ENCODE peak calls at places on chromosome 18, in nine cellular contexts. One of them, this sample, is unnamed.

GRCh38 chr18:6605115-6605869 is 124.2 kb upstream of the ARHGAP28 start:
- DNase-seq in sigmoid colon: no peak
- DNase-seq in A549: no peak
- DNase-seq in ovary: no peak
- DNase-seq in tibial nerve: no peak
- DNase-seq in adrenal gland: no peak
- DNase-seq in heart left ventricle: no peak
- DNase-seq in K562: no peak
- DNase-seq in body of pancreas: no peak
- DNase-seq in this sample: no peak

GRCh38 chr18:35284846-35285245 is 5.2 kb downstream of the ZSCAN30 start:
- DNase-seq in ovary: no peak
- DNase-seq in A549: no peak
- DNase-seq in tibial nerve: no peak
- DNase-seq in body of pancreas: no peak
- DNase-seq in sigmoid colon: no peak
- DNase-seq in K562: no peak
- DNase-seq in heart left ventricle: no peak
- DNase-seq in adrenal gland: no peak
- DNase-seq in this sample: no peak

GRCh38 chr18:45008694-45009372 is 328.1 kb downstream of the SETBP1 start:
- DNase-seq in adrenal gland: no peak
- DNase-seq in K562: no peak
- DNase-seq in tibial nerve: no peak
- DNase-seq in A549: no peak
- DNase-seq in body of pancreas: no peak
- DNase-seq in ovary: no peak
- DNase-seq in sigmoid colon: no peak
- DNase-seq in heart left ventricle: no peak
- DNase-seq in this sample: no peak

GRCh38 chr18:10843533-10843932 is 305.8 kb downstream of the PIEZO2 start:
- DNase-seq in adrenal gland: no peak
- DNase-seq in heart left ventricle: no peak
- DNase-seq in sigmoid colon: no peak
- DNase-seq in K562: no peak
- DNase-seq in tibial nerve: no peak
- DNase-seq in body of pancreas: no peak
- DNase-seq in ovary: no peak
- DNase-seq in A549: no peak
- DNase-seq in this sample: no peak

GRCh38 chr18:4836146-4836545 is 360.9 kb downstream of the AKAIN1 start:
- DNase-seq in tibial nerve: no peak
- DNase-seq in sigmoid colon: no peak
- DNase-seq in adrenal gland: no peak
- DNase-seq in heart left ventricle: no peak
- DNase-seq in body of pancreas: no peak
- DNase-seq in ovary: no peak
- DNase-seq in K562: no peak
- DNase-seq in A549: no peak
- DNase-seq in this sample: no peak

GRCh38 chr18:13427354-13427753 is 208.8 kb downstream of the LDLRAD4 start:
- DNase-seq in A549: no peak
- DNase-seq in body of pancreas: no peak
- DNase-seq in tibial nerve: peak; percentile 19
- DNase-seq in sigmoid colon: peak; percentile 59
- DNase-seq in ovary: no peak
- DNase-seq in K562: no peak
- DNase-seq in heart left ventricle: no peak
- DNase-seq in adrenal gland: no peak
- DNase-seq in this sample: no peak

GRCh38 chr18:41262688-41263087 is 692.3 kb upstream of the PIK3C3 start:
- DNase-seq in adrenal gland: no peak
- DNase-seq in ovary: no peak
- DNase-seq in sigmoid colon: no peak
- DNase-seq in heart left ventricle: no peak
- DNase-seq in body of pancreas: no peak
- DNase-seq in K562: no peak
- DNase-seq in A549: no peak
- DNase-seq in tibial nerve: no peak
- DNase-seq in this sample: no peak

GRCh38 chr18:845152-845819 is 33.2 kb upstream of the YES1 start:
- DNase-seq in adrenal gland: no peak
- DNase-seq in ovary: no peak
- DNase-seq in K562: no peak
- DNase-seq in heart left ventricle: no peak
- DNase-seq in body of pancreas: no peak
- DNase-seq in sigmoid colon: no peak
- DNase-seq in tibial nerve: no peak
- DNase-seq in A549: peak; percentile 16
- DNase-seq in this sample: no peak

GRCh38 chr18:54613174-54613573 is 22.1 kb downstream of the DYNAP start:
- DNase-seq in adrenal gland: no peak
- DNase-seq in tibial nerve: no peak
- DNase-seq in body of pancreas: no peak
- DNase-seq in ovary: no peak
- DNase-seq in A549: no peak
- DNase-seq in sigmoid colon: no peak
- DNase-seq in heart left ventricle: no peak
- DNase-seq in K562: no peak
- DNase-seq in this sample: no peak

GRCh38 chr18:47191956-47192355 is 15.8 kb upstream of the IER3IP1 start:
- DNase-seq in sigmoid colon: no peak
- DNase-seq in tibial nerve: no peak
- DNase-seq in A549: no peak
- DNase-seq in ovary: no peak
- DNase-seq in heart left ventricle: no peak
- DNase-seq in K562: no peak
- DNase-seq in body of pancreas: no peak
- DNase-seq in adrenal gland: no peak
- DNase-seq in this sample: no peak

GRCh38 chr18:11859282-11859797 is 8.1 kb downstream of the CHMP1B start:
- DNase-seq in ovary: no peak
- DNase-seq in tibial nerve: no peak
- DNase-seq in heart left ventricle: no peak
- DNase-seq in adrenal gland: no peak
- DNase-seq in K562: no peak
- DNase-seq in body of pancreas: no peak
- DNase-seq in A549: no peak
- DNase-seq in sigmoid colon: no peak
- DNase-seq in this sample: no peak

GRCh38 chr18:9113468-9114149 is 11.1 kb downstream of the NDUFV2 start:
- DNase-seq in sigmoid colon: no peak
- DNase-seq in K562: no peak
- DNase-seq in heart left ventricle: no peak
- DNase-seq in body of pancreas: no peak
- DNase-seq in ovary: no peak
- DNase-seq in A549: no peak
- DNase-seq in adrenal gland: no peak
- DNase-seq in tibial nerve: no peak
- DNase-seq in this sample: no peak
- TF ChIP-seq POLR2A in sigmoid colon: no peak
- TF ChIP-seq POLR2A in K562: no peak
- TF ChIP-seq POLR2A in heart left ventricle: no peak
- TF ChIP-seq POLR2A in body of pancreas: no peak
- TF ChIP-seq POLR2A in ovary: no peak
- TF ChIP-seq POLR2A in A549: no peak
- TF ChIP-seq POLR2A in adrenal gland: no peak
- TF ChIP-seq POLR2A in tibial nerve: no peak
- TF ChIP-seq POLR2A in this sample: no peak

GRCh38 chr18:36839835-36840234 is 10.9 kb downstream of the KIAA1328 start:
- DNase-seq in tibial nerve: no peak
- DNase-seq in adrenal gland: no peak
- DNase-seq in heart left ventricle: no peak
- DNase-seq in sigmoid colon: no peak
- DNase-seq in ovary: no peak
- DNase-seq in K562: no peak
- DNase-seq in body of pancreas: no peak
- DNase-seq in A549: no peak
- DNase-seq in this sample: no peak

GRCh38 chr18:36843784-36844183 is 14.9 kb downstream of the KIAA1328 start:
- DNase-seq in sigmoid colon: no peak
- DNase-seq in heart left ventricle: no peak
- DNase-seq in A549: no peak
- DNase-seq in body of pancreas: no peak
- DNase-seq in adrenal gland: no peak
- DNase-seq in ovary: no peak
- DNase-seq in K562: no peak
- DNase-seq in tibial nerve: no peak
- DNase-seq in this sample: no peak

GRCh38 chr18:36848609-36849008 is 19.7 kb downstream of the KIAA1328 start:
- DNase-seq in body of pancreas: no peak
- DNase-seq in K562: no peak
- DNase-seq in tibial nerve: no peak
- DNase-seq in heart left ventricle: no peak
- DNase-seq in ovary: no peak
- DNase-seq in A549: no peak
- DNase-seq in adrenal gland: no peak
- DNase-seq in sigmoid colon: no peak
- DNase-seq in this sample: no peak

GRCh38 chr18:36843199-36843598 is 14.3 kb downstream of the KIAA1328 start:
- DNase-seq in body of pancreas: no peak
- DNase-seq in K562: no peak
- DNase-seq in A549: no peak
- DNase-seq in adrenal gland: no peak
- DNase-seq in heart left ventricle: no peak
- DNase-seq in sigmoid colon: no peak
- DNase-seq in ovary: no peak
- DNase-seq in tibial nerve: no peak
- DNase-seq in this sample: no peak
- H3K27ac ChIP-seq in body of pancreas: no peak overlapping the region
- H3K27ac ChIP-seq in K562: no peak overlapping the region
- H3K27ac ChIP-seq in A549: no peak overlapping the region
- H3K27ac ChIP-seq in adrenal gland: no peak overlapping the region
- H3K27ac ChIP-seq in heart left ventricle: no peak overlapping the region
- H3K27ac ChIP-seq in sigmoid colon: no peak overlapping the region
- H3K27ac ChIP-seq in ovary: no peak overlapping the region
- H3K27ac ChIP-seq in tibial nerve: no peak overlapping the region
- H3K27ac ChIP-seq in this sample: no peak overlapping the region

GRCh38 chr18:24016643-24017042 is 2.1 kb downstream of the TTC39C start:
- DNase-seq in body of pancreas: no peak
- DNase-seq in tibial nerve: no peak
- DNase-seq in K562: no peak
- DNase-seq in heart left ventricle: no peak
- DNase-seq in A549: peak; percentile 33
- DNase-seq in sigmoid colon: no peak
- DNase-seq in adrenal gland: no peak
- DNase-seq in ovary: no peak
- DNase-seq in this sample: no peak
- TF ChIP-seq CTCF in body of pancreas: peak; percentile 43
- TF ChIP-seq CTCF in tibial nerve: peak; percentile 10
- TF ChIP-seq CTCF in K562: peak; percentile 19
- TF ChIP-seq CTCF in heart left ventricle: peak; percentile 19
- TF ChIP-seq CTCF in A549: no peak
- TF ChIP-seq CTCF in sigmoid colon: no peak
- TF ChIP-seq CTCF in adrenal gland: peak; percentile 26
- TF ChIP-seq CTCF in ovary: no peak
- TF ChIP-seq CTCF in this sample: no peak

GRCh38 chr18:77062518-77063003 is 70.0 kb downstream of the MBP start:
- DNase-seq in body of pancreas: no peak
- DNase-seq in K562: no peak
- DNase-seq in A549: no peak
- DNase-seq in adrenal gland: no peak
- DNase-seq in ovary: no peak
- DNase-seq in heart left ventricle: no peak
- DNase-seq in tibial nerve: no peak
- DNase-seq in sigmoid colon: no peak
- DNase-seq in this sample: no peak

GRCh38 chr18:77065221-77065981 is 67.2 kb downstream of the MBP start:
- DNase-seq in K562: no peak
- DNase-seq in ovary: no peak
- DNase-seq in tibial nerve: peak; percentile 61
- DNase-seq in A549: peak; percentile 41
- DNase-seq in adrenal gland: no peak
- DNase-seq in body of pancreas: no peak
- DNase-seq in heart left ventricle: peak; percentile 66
- DNase-seq in sigmoid colon: no peak
- DNase-seq in this sample: no peak

GRCh38 chr18:77061946-77062517 is 70.6 kb downstream of the MBP start:
- DNase-seq in sigmoid colon: no peak
- DNase-seq in K562: no peak
- DNase-seq in A549: no peak
- DNase-seq in adrenal gland: no peak
- DNase-seq in heart left ventricle: no peak
- DNase-seq in tibial nerve: no peak
- DNase-seq in ovary: peak; percentile 24
- DNase-seq in body of pancreas: no peak
- DNase-seq in this sample: no peak

GRCh38 chr18:77061291-77061945 is 71.2 kb downstream of the MBP start:
- DNase-seq in A549: no peak
- DNase-seq in ovary: no peak
- DNase-seq in tibial nerve: no peak
- DNase-seq in adrenal gland: no peak
- DNase-seq in sigmoid colon: no peak
- DNase-seq in K562: no peak
- DNase-seq in body of pancreas: no peak
- DNase-seq in heart left ventricle: no peak
- DNase-seq in this sample: no peak

GRCh38 chr18:77063256-77063655 is 69.3 kb downstream of the MBP start:
- DNase-seq in tibial nerve: no peak
- DNase-seq in body of pancreas: no peak
- DNase-seq in K562: no peak
- DNase-seq in sigmoid colon: no peak
- DNase-seq in heart left ventricle: no peak
- DNase-seq in adrenal gland: no peak
- DNase-seq in ovary: no peak
- DNase-seq in A549: no peak
- DNase-seq in this sample: no peak
- TF ChIP-seq POLR2A in tibial nerve: no peak
- TF ChIP-seq POLR2A in body of pancreas: no peak
- TF ChIP-seq POLR2A in K562: no peak
- TF ChIP-seq POLR2A in sigmoid colon: no peak
- TF ChIP-seq POLR2A in heart left ventricle: no peak
- TF ChIP-seq POLR2A in adrenal gland: no peak
- TF ChIP-seq POLR2A in ovary: no peak
- TF ChIP-seq POLR2A in A549: no peak
- TF ChIP-seq POLR2A in this sample: no peak

GRCh38 chr18:51038110-51038509 is 8.1 kb downstream of the SMAD4 start:
- DNase-seq in tibial nerve: peak; percentile 13
- DNase-seq in sigmoid colon: no peak
- DNase-seq in A549: no peak
- DNase-seq in K562: no peak
- DNase-seq in body of pancreas: peak; percentile 35
- DNase-seq in ovary: no peak
- DNase-seq in heart left ventricle: no peak
- DNase-seq in adrenal gland: no peak
- DNase-seq in this sample: no peak
- H3K27ac ChIP-seq in tibial nerve: peak overlapping the region; percentile 45
- H3K27ac ChIP-seq in sigmoid colon: no peak overlapping the region
- H3K27ac ChIP-seq in A549: no peak overlapping the region
- H3K27ac ChIP-seq in K562: no peak overlapping the region
- H3K27ac ChIP-seq in body of pancreas: peak overlapping the region; percentile 65
- H3K27ac ChIP-seq in ovary: no peak overlapping the region
- H3K27ac ChIP-seq in heart left ventricle: no peak overlapping the region
- H3K27ac ChIP-seq in adrenal gland: no peak overlapping the region
- H3K27ac ChIP-seq in this sample: no peak overlapping the region

This sample was measured in esophagus squamous epithelium.